ENCODE peak calls at places on chromosomes 5 and 9, in four cellular contexts. W is tibial artery, M is dorsolateral prefrontal cortex, L is cardiac muscle cell. X is an unnamed sample.

GRCh38 chr5:10552183-10553143 is 11.4 kb upstream of the ANKRD33B start:
- DNase-seq in W (no peak), M (no peak), L (no peak), X (peak)

GRCh38 chr9:14769235-14769580 is 46.7 kb upstream of the CER1 start:
- DNase-seq in W (no peak), M (no peak), L (peak), X (peak)

GRCh38 chr5:146291421-146292074 is 47.1 kb upstream of the POU4F3 start:
- DNase-seq in W (no peak), M (no peak), L (peak), X (no peak)

GRCh38 chr5:140877262-140877581 is 2.1 kb downstream of the PCDHA12 start:
- DNase-seq in W (peak), M (no peak), L (no peak), X (no peak)

GRCh38 chr5:150615141-150615699 is 25.2 kb upstream of the SYNPO start:
- DNase-seq in W (peak), M (no peak), L (no peak), X (no peak)

GRCh38 chr5:775960-776861 is 8.3 kb downstream of the ZDHHC11B start:
- DNase-seq in W (peak), M (no peak), L (no peak), X (peak)

GRCh38 chr9:99823392-99824377 is 2.0 kb downstream of the NR4A3 start:
- DNase-seq in W (peak), M (no peak), L (peak), X (peak)

GRCh38 chr5:16568875-16569580 is 47.8 kb downstream of the RETREG1 start:
- DNase-seq in W (no peak), M (peak), L (no peak), X (no peak)

GRCh38 chr5:141485305-141486055 is 650 bp downstream of the PCDHGC4 start:
- DNase-seq in W (no peak), M (no peak), L (no peak), X (peak)

GRCh38 chr5:116557669-116558271 is 16.9 kb downstream of the SEMA6A start:
- DNase-seq in W (no peak), M (no peak), L (peak), X (peak)

GRCh38 chr5:14628346-14628745 is 36.2 kb upstream of the OTULIN start:
- DNase-seq in W (no peak), M (no peak), L (peak), X (peak)

GRCh38 chr5:173537228-173537627 is 79.2 kb downstream of the BOD1 start:
- DNase-seq in W (no peak), M (no peak), L (no peak), X (no peak)

GRCh38 chr9:15936316-15936869 is 383.6 kb downstream of the CCDC171 start:
- DNase-seq in W (no peak), M (no peak), L (peak), X (no peak)

GRCh38 chr5:143432658-143433239 is 29.3 kb upstream of the NR3C1 start:
- DNase-seq in W (no peak), M (no peak), L (no peak), X (no peak)

GRCh38 chr9:129669141-129669718 is 3.8 kb downstream of the PRRX2 start:
- DNase-seq in W (peak), M (no peak), L (no peak), X (no peak)

GRCh38 chr5:75671506-75671905 is 45.7 kb downstream of the POC5 start:
- DNase-seq in W (no peak), M (no peak), L (no peak), X (no peak)

GRCh38 chr5:152305525-152305924 is 99.6 kb downstream of the NMUR2 start:
- DNase-seq in W (no peak), M (no peak), L (no peak), X (peak)

GRCh38 chr5:77015938-77016569 is 14.2 kb upstream of the AGGF1 start:
- DNase-seq in W (no peak), M (no peak), L (peak), X (peak)

GRCh38 chr9:20701058-20701457 is 17.0 kb downstream of the FOCAD start:
- DNase-seq in W (no peak), M (no peak), L (peak), X (no peak)

GRCh38 chr5:111863801-111864200 is 106.8 kb upstream of the NREP start:
- DNase-seq in W (no peak), M (no peak), L (no peak), X (no peak)

GRCh38 chr5:95032801-95033200 is 252.1 kb downstream of the MCTP1 start:
- DNase-seq in W (no peak), M (no peak), L (no peak), X (no peak)

GRCh38 chr5:125049721-125050357 is 303.4 kb upstream of the ZNF608 start:
- DNase-seq in W (no peak), M (no peak), L (no peak), X (no peak)

GRCh38 chr5:10741661-10742060 is 19.4 kb downstream of the DAP start:
- DNase-seq in W (no peak), M (no peak), L (no peak), X (no peak)

GRCh38 chr5:97536683-97537082 is 353.6 kb upstream of the RIOK2 start:
- DNase-seq in W (no peak), M (no peak), L (no peak), X (no peak)

GRCh38 chr5:178487911-178488310 is 102.3 kb downstream of the COL23A1 start:
- DNase-seq in W (no peak), M (no peak), L (no peak), X (peak)

GRCh38 chr5:41246376-41246775 is 33.0 kb upstream of the C6 start:
- DNase-seq in W (no peak), M (no peak), L (no peak), X (no peak)

GRCh38 chr5:166505546-166505945 is 1785.9 kb upstream of the WWC1 start:
- DNase-seq in W (no peak), M (no peak), L (no peak), X (no peak)

GRCh38 chr9:25542319-25542718 is 135.9 kb downstream of the TUSC1 start:
- DNase-seq in W (no peak), M (no peak), L (no peak), X (no peak)

GRCh38 chr9:124453586-124454191 is 3.4 kb downstream of the ADGRD2 start:
- DNase-seq in W (peak), M (no peak), L (peak), X (peak)

GRCh38 chr5:150434502-150434901 is 15.0 kb downstream of the RPS14 start:
- DNase-seq in W (no peak), M (no peak), L (no peak), X (no peak)

GRCh38 chr5:131684051-131684450 is 49.0 kb upstream of the RAPGEF6 start:
- DNase-seq in W (no peak), M (no peak), L (no peak), X (no peak)

DNA sequence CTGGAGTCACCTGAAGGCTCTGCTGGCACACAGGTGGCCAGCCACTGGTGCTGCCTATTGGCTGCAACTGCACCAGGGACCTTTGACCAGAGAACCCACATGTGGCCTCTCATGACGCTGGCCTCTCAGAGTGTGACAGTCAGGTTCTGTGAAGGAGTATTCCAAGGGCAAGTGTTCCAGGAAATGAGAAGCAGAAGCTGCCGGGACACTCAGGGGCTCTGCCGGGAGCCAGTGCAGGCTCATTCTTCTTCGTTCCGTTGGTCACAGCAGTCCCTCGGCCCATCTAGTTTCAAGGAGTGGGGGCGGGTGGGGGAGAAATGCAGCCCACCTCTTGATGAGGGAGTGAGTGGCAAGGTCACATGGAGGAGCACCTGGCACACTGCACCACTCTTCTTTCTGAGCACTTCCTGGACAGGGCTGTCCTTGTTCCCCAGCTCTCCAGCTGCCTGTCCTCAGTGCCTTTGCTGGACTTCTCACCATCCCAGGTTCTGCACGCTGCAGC is 237.5 kb downstream of the GADD45G start:
- DNase-seq in W (no peak), M (no peak), L (no peak), X (peak)
- H3K4me3 ChIP-seq in W (no peak), M (no peak), L (no peak), X (no peak)

DNA sequence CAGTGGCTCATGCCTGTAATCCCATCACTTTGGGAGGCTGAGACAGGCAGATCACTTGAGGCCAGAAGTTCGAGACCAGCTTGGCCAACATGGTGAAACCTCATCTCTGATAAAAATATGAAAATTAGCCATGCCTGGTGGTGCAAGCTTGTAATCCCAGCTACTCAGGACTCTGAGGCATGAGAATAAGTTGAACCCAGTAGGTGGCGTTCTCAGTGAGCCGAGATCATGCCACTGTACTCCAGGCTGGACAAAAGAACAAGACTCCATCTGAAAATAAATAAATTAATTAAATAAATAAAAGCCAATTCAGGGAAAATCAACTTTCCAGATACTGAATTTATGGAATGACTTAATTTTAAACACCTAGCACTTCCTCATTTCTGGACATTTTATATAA is 1722.1 kb downstream of the MAT2B start:
- DNase-seq in W (no peak), M (no peak), L (no peak), X (no peak)
- TF ChIP-seq CTCF in W (no peak), M (no peak), L (no peak), X (peak)

GRCh38 chr9:92142329-92142728 is 27.1 kb upstream of the SPTLC1 start:
- DNase-seq in W (no peak), M (no peak), L (no peak), X (no peak)
- H3K4me3 ChIP-seq in W (no peak), M (no peak), L (no peak), X (no peak)

GRCh38 chr9:9387511-9388115 is 1225.2 kb downstream of the PTPRD start:
- DNase-seq in W (no peak), M (no peak), L (no peak), X (peak)
- TF ChIP-seq CTCF in W (no peak), M (peak), L (no peak), X (peak)

DNA sequence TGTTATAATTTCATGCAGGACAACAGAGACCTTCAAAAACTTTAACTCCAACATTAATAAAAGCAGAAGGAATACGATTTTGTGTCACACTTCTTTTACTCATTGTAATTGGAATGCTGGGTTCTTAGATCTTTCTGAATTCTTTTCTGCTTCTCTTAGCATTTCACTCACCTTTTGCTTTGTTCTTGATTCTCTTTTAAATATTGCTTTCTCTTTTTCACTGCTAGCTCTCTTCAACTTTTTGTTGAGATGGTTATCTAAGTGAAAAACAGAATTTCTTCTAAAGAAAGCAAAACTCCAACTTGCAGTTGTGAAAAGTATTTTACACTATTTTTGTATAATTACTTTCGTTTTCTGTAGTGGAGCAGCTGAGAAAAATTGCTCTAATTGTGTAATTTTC is 212.6 kb upstream of the KIF2A start:
- DNase-seq in W (no peak), M (no peak), L (no peak), X (no peak)
- H3K4me3 ChIP-seq in W (no peak), M (peak), L (no peak), X (no peak)

DNA sequence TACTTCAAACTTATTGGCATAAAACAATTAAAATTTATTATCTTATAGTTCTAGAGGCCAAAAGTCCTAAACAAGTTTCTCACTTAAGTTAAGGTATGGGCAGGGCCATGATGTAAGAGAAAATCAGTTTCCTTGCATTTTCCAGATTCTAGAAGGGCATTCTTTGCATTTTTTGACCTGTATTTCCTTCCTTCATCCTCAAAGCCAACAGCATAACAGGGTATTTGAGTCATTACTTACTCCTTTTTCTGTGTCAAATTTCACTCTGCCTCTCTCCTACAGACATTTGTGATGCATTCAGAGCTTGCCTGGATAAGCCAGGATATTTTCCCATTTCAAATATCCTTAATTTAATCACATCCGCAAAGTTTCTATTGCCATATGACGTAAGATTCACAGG is 1499.0 kb downstream of the EFNA5 start:
- DNase-seq in W (no peak), M (no peak), L (no peak), X (no peak)
- TF ChIP-seq CTCF in W (no peak), M (no peak), L (no peak), X (no peak)

DNA sequence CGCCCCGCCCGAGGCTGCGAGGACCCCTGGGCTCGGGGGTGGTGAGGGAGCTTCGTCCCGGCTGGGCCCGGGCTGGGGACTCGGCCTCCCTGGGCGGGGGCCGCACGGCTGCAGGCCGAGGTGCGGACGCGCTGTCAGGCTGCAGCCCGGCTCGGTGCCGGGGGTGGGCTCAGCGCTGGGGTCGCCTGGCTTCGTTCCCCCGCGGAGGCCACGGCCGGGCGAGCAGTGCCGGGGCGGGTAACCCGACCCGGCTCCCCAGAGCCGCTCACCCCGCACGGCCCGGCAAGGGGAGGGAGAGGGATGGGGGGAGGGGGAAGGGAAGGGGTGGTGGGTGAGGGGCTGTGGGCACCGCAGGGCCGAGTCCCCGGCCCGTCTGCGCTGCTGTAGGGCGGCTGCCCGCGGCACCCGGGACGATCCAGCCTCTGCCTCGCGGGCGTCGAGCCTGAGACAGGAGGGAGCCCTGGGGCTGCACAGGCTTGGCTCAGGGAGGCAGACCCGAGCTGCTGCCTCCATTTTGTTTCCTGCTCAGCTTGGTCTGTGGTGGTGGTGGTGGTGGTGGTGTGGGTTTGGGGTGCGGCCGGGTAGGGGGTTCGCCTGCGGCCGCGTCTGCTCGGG is 962 bp upstream of the NSD1 start:
- DNase-seq in W (no peak), M (peak), L (peak), X (peak)
- H3K4me3 ChIP-seq in W (peak), M (peak), L (no peak), X (peak)

DNA sequence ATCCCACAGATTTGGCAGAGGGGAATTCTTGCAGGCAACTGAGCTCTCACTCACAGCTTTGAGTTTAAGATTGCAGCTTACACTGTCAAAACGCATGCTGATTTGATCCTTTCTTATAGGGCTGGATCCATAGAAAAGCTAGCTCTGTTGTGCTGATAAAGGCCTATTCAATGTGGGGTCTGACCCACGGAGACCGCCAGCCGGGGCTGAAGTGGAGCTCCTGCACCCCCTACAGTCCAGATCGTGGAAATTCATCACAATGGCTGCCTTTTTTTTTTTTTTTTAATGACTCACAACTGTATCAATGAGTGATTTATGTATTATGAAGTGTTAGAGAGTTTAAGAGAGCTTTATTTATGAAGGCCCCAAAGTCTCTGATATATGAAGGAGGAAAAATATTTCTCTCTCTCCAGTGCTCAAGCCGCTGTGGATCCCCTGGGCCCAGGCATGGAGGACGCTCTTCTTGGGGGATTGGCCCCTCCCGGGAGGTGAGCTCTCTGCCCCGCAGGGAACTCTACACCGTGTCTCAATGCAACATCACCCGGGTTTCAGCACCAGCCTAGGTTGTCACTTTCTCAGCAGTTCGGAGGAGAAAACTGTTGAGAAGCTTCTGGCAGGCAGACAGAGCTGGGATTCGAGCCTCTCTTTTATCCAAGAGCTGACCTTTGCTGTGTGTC is 700.2 kb downstream of the IRX1 start:
- DNase-seq in W (no peak), M (no peak), L (peak), X (peak)
- TF ChIP-seq CTCF in W (no peak), M (peak), L (no peak), X (peak)